ENCODE peak calls at places on chromosome 11, in eight cellular contexts. W is A549, V is cardiac fibroblast, M is retinal pigment epithelial cell, J is stomach, D is epithelial cell of proximal tubule, B is cardiac muscle cell, G is left ventricle myocardium inferior. F is an unnamed sample.

GRCh38 chr11:10763766-10764165 is 12.7 kb downstream of the CTR9 start:
- DNase-seq in D (no peak), W (no peak), V (peak), M (no peak), J (no peak), B (no peak), G (no peak), F (no peak)

GRCh38 chr11:80595011-80595410 is 1154.2 kb upstream of the TENM4 start:
- DNase-seq in G (no peak), B (peak), D (no peak), J (no peak), V (peak), M (peak), W (no peak), F (no peak)

GRCh38 chr11:47376543-47377371 is 1.6 kb downstream of the SPI1 start:
- DNase-seq in M (no peak), V (no peak), B (peak), D (no peak), G (peak), J (no peak), W (no peak), F (no peak)

GRCh38 chr11:44589301-44589700 is 23.8 kb downstream of the CD82 start:
- DNase-seq in J (no peak), M (no peak), V (peak), B (no peak), G (no peak), W (no peak), D (no peak), F (peak)

GRCh38 chr11:132080121-132080520 is 709.7 kb downstream of the NTM start:
- DNase-seq in G (no peak), J (no peak), V (no peak), B (no peak), W (no peak), D (no peak), M (no peak), F (no peak)

GRCh38 chr11:8744423-8744822 is 61.8 kb downstream of the RPL27A start:
- DNase-seq in V (no peak), M (no peak), B (no peak), J (no peak), W (no peak), D (no peak), G (no peak), F (no peak)

GRCh38 chr11:2884424-2884815 is 1.2 kb downstream of the CDKN1C start:
- DNase-seq in B (peak), M (no peak), G (peak), D (no peak), V (peak), J (peak), W (no peak), F (no peak)

GRCh38 chr11:102581091-102581490 is 44.0 kb downstream of the MMP20 start:
- DNase-seq in W (no peak), D (peak), G (no peak), B (no peak), V (no peak), J (no peak), M (peak), F (no peak)

GRCh38 chr11:35878736-35879135 is 65.1 kb upstream of the LDLRAD3 start:
- DNase-seq in B (no peak), V (no peak), J (no peak), D (no peak), W (no peak), G (no peak), M (no peak), F (no peak)

GRCh38 chr11:31699066-31699465 is 112.1 kb downstream of the PAX6 start:
- DNase-seq in D (no peak), J (no peak), V (no peak), B (no peak), W (no peak), M (no peak), G (no peak), F (no peak)

GRCh38 chr11:62601114-62601363 is 626 bp downstream of the MTA2 start:
- DNase-seq in W (no peak), M (no peak), J (peak), V (no peak), G (peak), D (no peak), B (peak), F (no peak)

GRCh38 chr11:5043385-5043784 is 2.9 kb upstream of the OR52J3 start:
- DNase-seq in M (peak), V (no peak), G (no peak), J (no peak), W (no peak), B (peak), D (no peak), F (peak)

GRCh38 chr11:85118151-85118550 is 509.0 kb downstream of the DLG2 start:
- DNase-seq in W (peak), M (peak), V (no peak), J (no peak), G (no peak), D (no peak), B (no peak), F (no peak)

GRCh38 chr11:117980280-117980679 is 5.9 kb upstream of the IL10RA start:
- DNase-seq in D (no peak), B (no peak), G (no peak), W (no peak), M (no peak), J (no peak), V (no peak), F (no peak)

GRCh38 chr11:44564198-44564597 is 1.3 kb upstream of the CD82 start:
- DNase-seq in D (no peak), V (no peak), M (no peak), B (no peak), G (no peak), J (peak), W (no peak), F (no peak)

GRCh38 chr11:123202155-123202714 is 7.2 kb upstream of the CLMP start:
- DNase-seq in G (peak), W (no peak), B (peak), M (no peak), V (peak), D (no peak), J (no peak), F (no peak)

GRCh38 chr11:93116641-93117577 is 80.9 kb downstream of the SLC36A4 start:
- DNase-seq in J (peak), M (no peak), V (no peak), D (no peak), W (no peak), B (no peak), G (no peak), F (no peak)

GRCh38 chr11:128613300-128613995 is 26.1 kb upstream of the ETS1 start:
- DNase-seq in B (no peak), J (no peak), W (no peak), D (no peak), V (no peak), G (no peak), M (no peak), F (no peak)

GRCh38 chr11:96338910-96339703 is 3.9 kb downstream of the MAML2 start:
- DNase-seq in D (no peak), J (no peak), V (peak), B (peak), W (no peak), M (no peak), G (peak), F (no peak)

GRCh38 chr11:63670738-63671321 is 346 bp downstream of the ATL3 start:
- DNase-seq in M (no peak), B (peak), D (no peak), J (peak), V (peak), W (peak), G (peak), F (no peak)

GRCh38 chr11:44633641-44634040 is 68.2 kb downstream of the CD82 start:
- DNase-seq in W (peak), G (no peak), J (no peak), V (no peak), B (no peak), D (no peak), M (no peak), F (no peak)

GRCh38 chr11:111206472-111206871 is 39.1 kb upstream of the POU2AF2 start:
- DNase-seq in G (no peak), V (peak), M (no peak), B (peak), D (no peak), J (no peak), W (peak), F (peak)

GRCh38 chr11:18235394-18235926 is 1.1 kb downstream of the SAA4 start:
- DNase-seq in G (no peak), M (no peak), J (no peak), W (no peak), D (no peak), V (no peak), B (no peak), F (no peak)

GRCh38 chr11:75277211-75277805 is 36.7 kb downstream of the TPBGL start:
- DNase-seq in V (no peak), B (no peak), J (peak), W (no peak), G (no peak), D (no peak), M (no peak), F (no peak)

GRCh38 chr11:95346207-95346718 is 115.3 kb upstream of the SESN3 start:
- DNase-seq in W (no peak), D (no peak), G (no peak), B (no peak), V (no peak), J (no peak), M (no peak), F (no peak)

DNA sequence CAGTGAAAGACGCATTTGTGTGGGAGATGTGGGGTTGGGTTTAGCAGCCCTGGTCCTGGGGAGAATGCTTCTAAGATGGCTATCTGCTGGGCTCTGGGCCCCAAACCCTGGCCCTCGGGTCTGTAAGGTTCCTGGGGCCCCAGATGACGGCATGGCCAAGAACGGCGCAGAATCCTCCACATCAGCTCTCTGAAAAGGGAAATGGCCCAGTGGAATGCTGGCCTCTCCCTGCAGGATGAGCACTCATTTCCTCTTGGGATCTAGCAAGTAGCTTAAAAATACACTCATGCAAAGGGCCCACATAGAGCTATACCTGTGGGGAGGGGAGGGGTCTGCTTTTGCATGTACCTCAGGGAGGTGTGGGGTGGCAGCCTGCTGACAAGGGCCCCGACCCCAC is 37.5 kb upstream of the LINC01488 start:
- DNase-seq in V (peak), D (no peak), J (no peak), B (peak), W (no peak), G (no peak), M (no peak), F (no peak)
- H3K4me3 ChIP-seq in V (peak), D (peak), J (peak), B (no peak), W (peak), G (peak), M (peak), F (peak)

DNA sequence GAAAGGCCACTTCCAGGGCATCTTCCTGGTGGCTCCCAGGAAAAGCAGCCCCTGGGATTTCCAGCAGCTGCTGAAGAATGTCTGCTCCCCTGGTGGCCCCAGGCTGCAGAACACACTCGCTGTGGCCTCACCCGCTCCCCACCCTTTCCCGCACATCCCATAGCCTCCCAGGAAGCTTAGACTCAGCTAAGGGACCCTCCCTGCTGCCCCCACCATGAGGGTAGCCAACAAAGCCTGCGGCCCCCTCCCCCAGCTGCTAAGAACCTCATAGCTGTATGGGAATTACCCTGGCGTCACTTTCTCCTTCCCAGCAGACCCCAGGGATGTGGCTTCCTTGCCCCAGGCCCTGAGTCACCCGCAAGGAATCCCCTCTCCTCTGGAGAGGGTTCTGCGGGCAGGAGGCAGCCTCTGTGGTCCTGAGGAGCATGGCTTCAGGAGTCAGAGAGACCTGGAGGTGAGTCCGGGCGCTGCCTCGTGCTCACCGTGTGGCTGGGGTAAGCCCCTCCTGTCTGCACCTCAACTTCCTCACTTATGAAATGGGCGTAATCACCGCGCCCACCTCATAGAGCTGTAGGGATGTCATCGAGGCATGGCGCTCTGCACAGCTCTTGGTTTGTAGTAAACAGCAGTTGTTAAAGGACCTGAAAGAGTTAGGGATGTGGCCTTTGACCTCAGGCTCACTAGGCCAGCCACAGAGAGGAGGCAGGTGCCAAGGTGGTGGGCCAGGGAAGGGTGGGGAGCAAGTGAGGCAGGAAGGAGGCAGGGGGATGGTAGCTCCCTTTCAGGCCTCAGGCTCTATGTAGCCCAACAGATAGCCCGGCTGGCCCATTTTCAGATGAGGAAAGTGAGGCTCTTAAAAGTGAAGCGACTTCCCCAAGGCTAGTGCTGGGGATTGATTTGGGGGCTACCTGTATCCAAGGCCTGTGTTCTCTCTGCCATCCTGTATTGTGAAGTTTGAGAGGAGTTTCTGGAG is 71.2 kb downstream of the LRRC32 start:
- DNase-seq in J (no peak), G (no peak), D (no peak), B (peak), W (no peak), V (peak), M (no peak), F (no peak)
- TF ChIP-seq CTCF in J (no peak), G (no peak), D (no peak), B (no peak), W (no peak), V (peak), M (peak), F (peak)

DNA sequence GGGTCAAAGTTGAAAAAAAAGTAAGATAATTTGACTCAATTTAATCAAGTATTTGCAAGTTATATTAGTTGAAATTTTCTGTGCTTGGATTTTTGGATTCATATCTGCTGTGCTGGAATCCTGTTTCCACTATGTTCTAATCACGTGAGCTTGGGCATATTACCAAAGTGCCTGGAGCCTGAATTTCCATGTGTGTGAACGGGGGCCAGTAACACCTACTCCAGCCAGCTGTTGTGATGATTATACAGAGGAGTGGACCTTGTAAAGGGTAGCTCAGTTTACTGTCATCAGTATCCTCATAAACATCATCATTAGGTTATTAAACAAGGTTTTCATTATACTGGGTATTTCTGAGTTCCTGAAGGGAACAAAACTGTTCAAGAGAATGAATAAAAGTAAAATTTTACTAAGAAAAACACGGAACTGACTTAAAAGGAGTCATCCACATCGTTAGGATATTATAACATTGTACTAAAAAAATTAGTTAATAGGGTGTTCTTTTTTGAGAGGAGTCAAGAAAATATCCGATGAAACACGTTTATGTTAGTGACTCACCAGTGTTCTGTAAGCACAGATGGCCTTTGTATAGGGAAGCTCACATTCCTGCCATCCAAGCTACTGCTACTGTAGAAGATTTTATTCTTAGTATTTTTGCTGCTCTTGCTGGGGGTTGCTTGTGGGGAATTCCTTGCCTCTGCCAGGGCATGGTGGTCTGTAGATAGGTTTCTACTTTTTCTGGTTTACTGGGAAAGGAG is 144.1 kb downstream of the ARHGAP42 start:
- DNase-seq in V (peak), J (no peak), M (peak), D (no peak), B (peak), W (peak), G (no peak), F (peak)
- H3K4me3 ChIP-seq in V (no peak), J (no peak), M (no peak), D (peak), B (no peak), W (no peak), G (peak), F (no peak)

GRCh38 chr11:29801561-29801960 is 215.3 kb downstream of the KCNA4 start:
- DNase-seq in D (no peak), J (no peak), W (no peak), V (peak), M (no peak), B (peak), G (no peak), F (no peak)
- TF ChIP-seq CTCF in D (no peak), J (no peak), W (no peak), V (no peak), M (no peak), B (no peak), G (no peak), F (no peak)

GRCh38 chr11:110046759-110047386 is 46.3 kb upstream of the ZC3H12C start:
- DNase-seq in B (no peak), V (no peak), D (no peak), J (no peak), G (no peak), M (no peak), W (no peak), F (no peak)
- H3K4me3 ChIP-seq in B (no peak), V (no peak), D (no peak), J (no peak), G (no peak), M (no peak), W (no peak), F (no peak)

GRCh38 chr11:120308081-120308480 is 17.0 kb upstream of the TLCD5 start:
- DNase-seq in J (no peak), W (no peak), D (no peak), M (no peak), V (no peak), G (no peak), B (no peak), F (no peak)

GRCh38 chr11:120304526-120304925 is 20.6 kb upstream of the TLCD5 start:
- DNase-seq in D (peak), J (no peak), V (peak), B (no peak), W (peak), G (no peak), M (no peak), F (no peak)

GRCh38 chr11:120307476-120307875 is 17.6 kb upstream of the TLCD5 start:
- DNase-seq in B (no peak), G (no peak), J (no peak), W (no peak), D (no peak), M (no peak), V (no peak), F (no peak)

GRCh38 chr11:120305286-120305685 is 19.8 kb upstream of the TLCD5 start:
- DNase-seq in D (no peak), V (no peak), G (no peak), W (no peak), B (no peak), M (no peak), J (peak), F (no peak)

GRCh38 chr11:120306519-120307242 is 18.4 kb upstream of the TLCD5 start:
- DNase-seq in J (peak), V (peak), M (no peak), G (no peak), D (no peak), B (peak), W (peak), F (peak)
- TF ChIP-seq CTCF in J (no peak), V (peak), M (peak), G (peak), D (peak), B (peak), W (no peak), F (peak)

GRCh38 chr11:69640260-69640994 is 529 bp upstream of the CCND1 start:
- DNase-seq in J (peak), G (peak), D (no peak), V (no peak), M (no peak), W (peak), B (peak), F (no peak)
- H3K4me3 ChIP-seq in J (peak), G (peak), D (peak), V (peak), M (peak), W (peak), B (peak), F (peak)

GRCh38 chr11:67644042-67644441 is 4.5 kb upstream of the TBX10 start:
- DNase-seq in B (peak), D (no peak), M (no peak), W (peak), V (no peak), G (no peak), J (no peak), F (no peak)
- TF ChIP-seq CTCF in B (peak), D (peak), M (peak), W (no peak), V (peak), G (peak), J (no peak), F (no peak)

GRCh38 chr11:109423860-109424190 is 1.8 kb downstream of the C11orf87 start:
- DNase-seq in W (no peak), J (no peak), D (no peak), V (no peak), M (no peak), B (no peak), G (no peak), F (no peak)
- H3K4me3 ChIP-seq in W (peak), J (peak), D (no peak), V (no peak), M (peak), B (peak), G (peak), F (peak)